ENCODE peak calls at places on chromosome 11, in eight cellular contexts. One of them, this sample, is unnamed.

GRCh38 chr11:33699515-33700424 is 856 bp downstream of the C11orf91 start:
- DNase-seq in ovary: peak
- DNase-seq in stomach: peak
- DNase-seq in gastrocnemius medialis: no peak
- DNase-seq in lower leg skin: no peak
- DNase-seq in H1: no peak
- DNase-seq in transverse colon: peak
- DNase-seq in heart left ventricle: peak
- DNase-seq in this sample: peak

GRCh38 chr11:14318581-14318981 is 40.4 kb downstream of the RRAS2 start:
- DNase-seq in H1: no peak
- DNase-seq in gastrocnemius medialis: no peak
- DNase-seq in transverse colon: no peak
- DNase-seq in stomach: no peak
- DNase-seq in heart left ventricle: no peak
- DNase-seq in lower leg skin: no peak
- DNase-seq in ovary: no peak
- DNase-seq in this sample: no peak

GRCh38 chr11:47220401-47220821 is 5.6 kb downstream of the DDB2 start:
- DNase-seq in H1: no peak
- DNase-seq in ovary: no peak
- DNase-seq in stomach: no peak
- DNase-seq in heart left ventricle: no peak
- DNase-seq in lower leg skin: no peak
- DNase-seq in transverse colon: no peak
- DNase-seq in gastrocnemius medialis: no peak
- DNase-seq in this sample: no peak

GRCh38 chr11:67117667-67118058 is 1.4 kb upstream of the KDM2A start:
- DNase-seq in heart left ventricle: peak
- DNase-seq in ovary: peak
- DNase-seq in lower leg skin: peak
- DNase-seq in gastrocnemius medialis: peak
- DNase-seq in transverse colon: peak
- DNase-seq in stomach: no peak
- DNase-seq in H1: peak
- DNase-seq in this sample: peak

GRCh38 chr11:75471134-75471943 is 38.3 kb upstream of the KLHL35 start:
- DNase-seq in lower leg skin: no peak
- DNase-seq in ovary: no peak
- DNase-seq in stomach: no peak
- DNase-seq in heart left ventricle: no peak
- DNase-seq in gastrocnemius medialis: no peak
- DNase-seq in transverse colon: no peak
- DNase-seq in H1: no peak
- DNase-seq in this sample: no peak

GRCh38 chr11:115168229-115168671 is 336.0 kb downstream of the CADM1 start:
- DNase-seq in ovary: no peak
- DNase-seq in H1: no peak
- DNase-seq in gastrocnemius medialis: peak
- DNase-seq in stomach: no peak
- DNase-seq in lower leg skin: no peak
- DNase-seq in heart left ventricle: peak
- DNase-seq in transverse colon: no peak
- DNase-seq in this sample: no peak

GRCh38 chr11:37264783-37265182 is 666.7 kb upstream of the RAG2 start:
- DNase-seq in lower leg skin: no peak
- DNase-seq in ovary: no peak
- DNase-seq in stomach: no peak
- DNase-seq in heart left ventricle: no peak
- DNase-seq in gastrocnemius medialis: no peak
- DNase-seq in transverse colon: no peak
- DNase-seq in H1: no peak
- DNase-seq in this sample: no peak

GRCh38 chr11:92916299-92916698 is 53.2 kb upstream of the MTNR1B start:
- DNase-seq in stomach: no peak
- DNase-seq in heart left ventricle: no peak
- DNase-seq in transverse colon: no peak
- DNase-seq in gastrocnemius medialis: no peak
- DNase-seq in lower leg skin: no peak
- DNase-seq in ovary: no peak
- DNase-seq in H1: no peak
- DNase-seq in this sample: no peak

GRCh38 chr11:93895106-93895862 is 44.9 kb upstream of the VSTM5 start:
- DNase-seq in H1: no peak
- DNase-seq in heart left ventricle: no peak
- DNase-seq in transverse colon: no peak
- DNase-seq in stomach: no peak
- DNase-seq in gastrocnemius medialis: no peak
- DNase-seq in ovary: no peak
- DNase-seq in lower leg skin: no peak
- DNase-seq in this sample: no peak

GRCh38 chr11:27392715-27393114 is 29.7 kb upstream of the CCDC34 start:
- DNase-seq in gastrocnemius medialis: no peak
- DNase-seq in stomach: no peak
- DNase-seq in heart left ventricle: no peak
- DNase-seq in transverse colon: no peak
- DNase-seq in ovary: no peak
- DNase-seq in H1: no peak
- DNase-seq in lower leg skin: no peak
- DNase-seq in this sample: no peak

GRCh38 chr11:68870470-68870869 is 28.8 kb upstream of the CPT1A start:
- DNase-seq in heart left ventricle: no peak
- DNase-seq in stomach: no peak
- DNase-seq in transverse colon: no peak
- DNase-seq in gastrocnemius medialis: no peak
- DNase-seq in lower leg skin: no peak
- DNase-seq in ovary: no peak
- DNase-seq in H1: no peak
- DNase-seq in this sample: no peak
- TF ChIP-seq CTCF in heart left ventricle: no peak
- TF ChIP-seq CTCF in stomach: no peak
- TF ChIP-seq CTCF in transverse colon: no peak
- TF ChIP-seq CTCF in gastrocnemius medialis: no peak
- TF ChIP-seq CTCF in lower leg skin: no peak
- TF ChIP-seq CTCF in ovary: no peak
- TF ChIP-seq CTCF in H1: no peak
- TF ChIP-seq CTCF in this sample: no peak

GRCh38 chr11:5686426-5686825 is 1.6 kb upstream of the TRIM5 start:
- DNase-seq in gastrocnemius medialis: no peak
- DNase-seq in H1: no peak
- DNase-seq in lower leg skin: no peak
- DNase-seq in ovary: no peak
- DNase-seq in stomach: no peak
- DNase-seq in transverse colon: no peak
- DNase-seq in heart left ventricle: no peak
- DNase-seq in this sample: no peak

GRCh38 chr11:5689551-5689983 is at the start of gene TRIM22:
- DNase-seq in transverse colon: peak
- DNase-seq in H1: no peak
- DNase-seq in gastrocnemius medialis: peak
- DNase-seq in lower leg skin: peak
- DNase-seq in ovary: peak
- DNase-seq in heart left ventricle: peak
- DNase-seq in stomach: peak
- DNase-seq in this sample: no peak

GRCh38 chr11:5688482-5688881 is 1.1 kb upstream of the TRIM22 start:
- DNase-seq in transverse colon: no peak
- DNase-seq in gastrocnemius medialis: no peak
- DNase-seq in ovary: no peak
- DNase-seq in H1: no peak
- DNase-seq in lower leg skin: no peak
- DNase-seq in stomach: no peak
- DNase-seq in heart left ventricle: no peak
- DNase-seq in this sample: no peak

GRCh38 chr11:5679811-5680210 is 5.1 kb downstream of the TRIM5 start:
- DNase-seq in lower leg skin: no peak
- DNase-seq in H1: no peak
- DNase-seq in gastrocnemius medialis: no peak
- DNase-seq in heart left ventricle: no peak
- DNase-seq in ovary: no peak
- DNase-seq in stomach: no peak
- DNase-seq in transverse colon: no peak
- DNase-seq in this sample: no peak

DNA sequence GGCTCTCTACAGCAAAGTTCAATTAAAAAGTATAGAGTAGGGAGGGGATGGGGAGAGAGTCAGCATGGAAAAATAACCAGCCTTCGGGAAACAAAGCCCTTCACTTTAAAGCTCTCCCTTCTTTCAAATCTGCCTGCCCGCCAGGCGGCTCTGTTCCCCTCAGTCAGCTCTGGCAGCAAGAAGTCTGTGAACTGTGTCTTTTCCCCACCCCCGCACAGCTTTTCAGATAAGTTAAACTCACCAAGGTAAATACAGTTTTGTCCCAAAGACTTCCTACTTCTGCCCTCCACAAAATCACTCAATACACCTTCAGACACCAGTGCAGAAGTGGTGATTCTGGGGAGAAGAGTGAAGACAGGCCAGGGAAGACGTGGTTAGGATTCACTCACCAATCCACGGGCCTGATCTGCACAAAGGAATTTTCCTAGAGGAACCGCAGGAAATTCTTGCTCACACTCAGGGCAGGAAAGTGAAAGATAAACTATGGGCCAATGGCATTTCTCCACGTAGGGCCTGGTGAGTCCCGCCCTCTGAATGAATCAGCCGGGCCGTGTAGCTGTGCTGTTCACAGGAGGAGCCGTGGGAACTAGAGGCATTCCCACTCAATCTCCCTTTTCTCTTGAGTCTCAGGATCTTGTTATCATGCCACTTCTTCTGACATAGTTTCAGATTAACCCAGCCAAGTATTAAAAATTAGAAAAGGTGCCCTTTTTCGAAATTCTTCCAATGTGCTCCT is at the start of gene TRIM5:
- DNase-seq in H1: peak
- DNase-seq in transverse colon: peak
- DNase-seq in stomach: peak
- DNase-seq in lower leg skin: peak
- DNase-seq in ovary: peak
- DNase-seq in gastrocnemius medialis: peak
- DNase-seq in heart left ventricle: peak
- DNase-seq in this sample: peak
- TF ChIP-seq POLR2A in H1: peak
- TF ChIP-seq POLR2A in transverse colon: peak
- TF ChIP-seq POLR2A in stomach: no peak
- TF ChIP-seq POLR2A in lower leg skin: no peak
- TF ChIP-seq POLR2A in ovary: peak
- TF ChIP-seq POLR2A in gastrocnemius medialis: peak
- TF ChIP-seq POLR2A in heart left ventricle: no peak
- TF ChIP-seq POLR2A in this sample: peak

GRCh38 chr11:13247606-13248320 is 29.8 kb upstream of the BMAL1 start:
- DNase-seq in heart left ventricle: no peak
- DNase-seq in H1: no peak
- DNase-seq in stomach: no peak
- DNase-seq in ovary: no peak
- DNase-seq in transverse colon: no peak
- DNase-seq in lower leg skin: no peak
- DNase-seq in gastrocnemius medialis: no peak
- DNase-seq in this sample: no peak

GRCh38 chr11:13249177-13249576 is 28.4 kb upstream of the BMAL1 start:
- DNase-seq in lower leg skin: no peak
- DNase-seq in heart left ventricle: no peak
- DNase-seq in ovary: no peak
- DNase-seq in H1: no peak
- DNase-seq in stomach: no peak
- DNase-seq in transverse colon: no peak
- DNase-seq in gastrocnemius medialis: no peak
- DNase-seq in this sample: no peak

GRCh38 chr11:13251961-13252360 is 25.6 kb upstream of the BMAL1 start:
- DNase-seq in ovary: no peak
- DNase-seq in lower leg skin: no peak
- DNase-seq in H1: no peak
- DNase-seq in transverse colon: no peak
- DNase-seq in gastrocnemius medialis: no peak
- DNase-seq in stomach: no peak
- DNase-seq in heart left ventricle: no peak
- DNase-seq in this sample: no peak

DNA sequence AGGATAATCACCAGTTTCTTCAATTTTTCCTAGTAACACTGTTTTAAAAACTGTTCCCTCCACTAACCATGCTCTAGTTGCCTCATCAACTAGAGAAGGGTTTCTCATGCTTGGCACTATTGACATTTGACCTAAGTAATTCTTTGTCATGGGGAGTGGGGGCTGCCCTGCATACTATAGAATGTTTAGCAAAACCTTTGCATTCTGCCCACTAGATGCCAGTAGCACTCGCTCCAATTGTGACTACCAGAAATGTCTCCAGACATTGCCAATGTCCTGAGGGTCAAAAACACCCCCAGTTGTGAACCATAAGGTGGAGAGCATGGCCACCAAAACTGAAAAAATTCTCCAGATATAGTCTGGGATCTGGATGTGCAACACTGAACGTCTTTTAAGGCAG is 27.6 kb upstream of the BMAL1 start:
- DNase-seq in stomach: no peak
- DNase-seq in lower leg skin: no peak
- DNase-seq in gastrocnemius medialis: no peak
- DNase-seq in heart left ventricle: no peak
- DNase-seq in H1: no peak
- DNase-seq in transverse colon: no peak
- DNase-seq in ovary: no peak
- DNase-seq in this sample: no peak
- TF ChIP-seq CTCF in stomach: no peak
- TF ChIP-seq CTCF in lower leg skin: no peak
- TF ChIP-seq CTCF in gastrocnemius medialis: peak
- TF ChIP-seq CTCF in heart left ventricle: no peak
- TF ChIP-seq CTCF in H1: no peak
- TF ChIP-seq CTCF in transverse colon: no peak
- TF ChIP-seq CTCF in ovary: no peak
- TF ChIP-seq CTCF in this sample: no peak

DNA sequence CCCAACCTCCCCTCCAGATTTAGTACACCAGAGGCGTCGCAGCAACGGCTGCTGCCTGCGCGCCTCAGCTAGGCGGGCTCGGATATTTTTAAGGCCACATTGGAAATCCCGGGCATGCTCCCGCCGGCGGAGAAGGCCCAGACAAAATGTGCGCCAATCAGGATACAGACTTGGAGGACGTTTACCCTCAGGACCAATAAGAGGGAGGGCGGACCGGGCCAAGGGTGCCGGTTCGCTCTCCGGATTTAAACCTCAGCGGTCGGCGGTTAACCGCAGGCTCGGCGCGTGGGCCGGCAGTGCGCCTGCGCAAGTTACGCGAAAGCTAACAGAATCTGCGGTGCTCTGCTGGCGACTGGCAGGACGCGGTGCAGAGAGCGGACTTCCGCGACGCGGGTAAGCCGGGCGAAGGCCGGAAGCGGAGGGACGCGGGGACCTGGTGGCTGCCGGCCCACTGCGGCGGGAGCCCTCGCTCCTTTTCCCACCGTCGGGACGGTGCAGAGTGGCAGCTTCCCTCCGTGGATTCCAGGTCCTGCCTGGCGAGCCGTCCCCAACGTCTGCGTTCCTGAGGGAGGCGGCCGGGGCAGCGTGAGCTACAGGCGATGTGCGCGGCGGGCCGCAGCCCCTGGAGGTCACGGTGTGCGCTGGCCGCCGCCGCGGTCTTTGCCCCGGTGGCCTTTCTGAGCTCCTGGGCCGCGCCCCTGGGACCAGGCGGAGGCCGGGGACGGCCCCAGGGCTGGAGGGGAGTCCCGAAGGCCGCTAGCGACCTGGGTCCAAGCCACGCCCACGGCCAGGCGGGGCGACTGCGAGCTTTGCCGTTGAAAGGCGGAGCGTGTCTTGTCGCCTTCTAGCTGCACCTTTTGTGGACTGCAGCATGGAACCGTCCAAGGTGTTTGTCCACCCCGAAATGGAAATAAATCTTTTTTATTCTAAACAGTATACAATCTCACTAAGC is at the start of gene HYLS1:
- DNase-seq in heart left ventricle: peak
- DNase-seq in stomach: peak
- DNase-seq in H1: peak
- DNase-seq in ovary: peak
- DNase-seq in transverse colon: peak
- DNase-seq in gastrocnemius medialis: peak
- DNase-seq in lower leg skin: peak
- DNase-seq in this sample: peak
- TF ChIP-seq POLR2A in heart left ventricle: no peak
- TF ChIP-seq POLR2A in stomach: peak
- TF ChIP-seq POLR2A in H1: peak
- TF ChIP-seq POLR2A in ovary: peak
- TF ChIP-seq POLR2A in transverse colon: peak
- TF ChIP-seq POLR2A in gastrocnemius medialis: peak
- TF ChIP-seq POLR2A in lower leg skin: no peak
- TF ChIP-seq POLR2A in this sample: peak

This sample was measured in right lobe of liver.